ENCODE peak calls at places on chromosomes 7 and 10, in nine cellular contexts. A is caudate nucleus; L is CD4-positive, alpha-beta T cell; M is A549; R is prostate gland; Q is adrenal gland; E is suprapubic skin; N is HCT116; T is aorta. O is an unnamed sample.

GRCh38 chr10:24255115-24255895 is 46.4 kb downstream of the KIAA1217 start:
- DNase-seq in A (no peak), L (no peak), M (no peak), R (peak; percentile 39), Q (no peak), E (no peak), N (no peak), T (no peak), O (no peak)

GRCh38 chr10:63719174-63719856 is 198.1 kb downstream of the REEP3 start:
- DNase-seq in A (no peak), L (no peak), M (no peak), R (no peak), Q (no peak), E (no peak), N (no peak), T (no peak), O (no peak)

GRCh38 chr10:68082815-68083395 is 7.8 kb upstream of the HERC4 start:
- DNase-seq in A (no peak), L (no peak), M (peak; percentile 61), R (no peak), Q (no peak), E (no peak), N (no peak), T (no peak), O (no peak)

GRCh38 chr7:152522551-152522950 is 86.7 kb upstream of the KMT2C start:
- DNase-seq in A (peak; percentile 42), L (no peak), M (no peak), R (no peak), Q (peak; percentile 80), E (no peak), N (no peak), T (no peak), O (peak; percentile 42)

GRCh38 chr7:100895956-100896742 is 461 bp upstream of the ACHE start:
- DNase-seq in A (no peak), L (no peak), M (peak; percentile 52), R (no peak), Q (no peak), E (peak; percentile 71), N (no peak), T (peak; percentile 81), O (peak; percentile 46)

GRCh38 chr7:101804642-101805401 is 12.6 kb upstream of the CUX1 start:
- DNase-seq in A (no peak), L (no peak), M (peak; percentile 29), R (no peak), Q (no peak), E (no peak), N (peak; percentile 59), T (peak; percentile 70), O (no peak)

GRCh38 chr10:10911471-10911921 is 106.2 kb upstream of the CELF2 start:
- DNase-seq in A (no peak), L (no peak), M (no peak), R (peak; percentile 66), Q (peak; percentile 29), E (peak; percentile 83), N (no peak), T (peak; percentile 93), O (peak; percentile 2)

GRCh38 chr10:32954080-32954479 is 4.0 kb downstream of the ITGB1 start:
- DNase-seq in A (no peak), L (no peak), M (peak; percentile 72), R (no peak), Q (no peak), E (no peak), N (no peak), T (no peak), O (no peak)

GRCh38 chr10:57098146-57098545 is 737.1 kb upstream of the ZWINT start:
- DNase-seq in A (no peak), L (no peak), M (no peak), R (no peak), Q (no peak), E (no peak), N (no peak), T (no peak), O (no peak)

GRCh38 chr7:132145466-132145865 is 430.8 kb downstream of the PLXNA4 start:
- DNase-seq in A (peak; percentile 42), L (no peak), M (peak; percentile 74), R (no peak), Q (peak; percentile 13), E (no peak), N (no peak), T (peak; percentile 81), O (no peak)

GRCh38 chr10:80163741-80164341 is 31.3 kb downstream of the PLAC9 start:
- DNase-seq in A (no peak), L (no peak), M (peak; percentile 30), R (no peak), Q (no peak), E (no peak), N (no peak), T (peak; percentile 77), O (no peak)

GRCh38 chr7:126818393-126819196 is 434.1 kb downstream of the GRM8 start:
- DNase-seq in A (no peak), L (no peak), M (no peak), R (no peak), Q (no peak), E (no peak), N (no peak), T (no peak), O (no peak)
- H3K27ac ChIP-seq in A (no peak overlapping the region), L (no peak overlapping the region), M (no peak overlapping the region), R (no peak overlapping the region), Q (no peak overlapping the region), E (no peak overlapping the region), N (no peak overlapping the region), T (no peak overlapping the region), O (no peak overlapping the region)

DNA sequence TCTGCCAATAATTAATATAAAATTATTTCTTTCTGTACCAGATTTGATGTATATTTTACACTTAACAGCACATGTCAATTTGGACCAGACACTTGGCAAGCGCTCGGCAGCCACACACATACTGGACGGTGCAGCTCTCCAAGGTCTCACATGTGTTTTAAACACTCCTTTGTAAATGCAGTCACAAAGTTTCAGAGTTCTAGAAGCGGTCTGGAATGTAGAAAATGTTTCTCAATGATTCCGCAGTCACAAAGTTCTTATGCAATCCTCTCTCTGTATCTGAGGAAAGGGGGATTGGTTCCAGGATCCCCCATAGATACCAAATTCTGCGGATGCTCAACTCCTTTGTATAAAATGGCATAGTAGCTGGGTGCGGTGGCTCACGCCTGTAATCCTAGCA is 253.0 kb upstream of the GRB10 start:
- DNase-seq in A (no peak), L (no peak), M (no peak), R (no peak), Q (no peak), E (no peak), N (no peak), T (no peak), O (no peak)
- H3K27ac ChIP-seq in A (no peak overlapping the region), L (no peak overlapping the region), M (no peak overlapping the region), R (no peak overlapping the region), Q (no peak overlapping the region), E (no peak overlapping the region), N (no peak overlapping the region), T (no peak overlapping the region), O (no peak overlapping the region)

GRCh38 chr7:29369909-29370488 is 175.4 kb downstream of the CHN2 start:
- DNase-seq in A (no peak), L (no peak), M (no peak), R (no peak), Q (no peak), E (no peak), N (no peak), T (no peak), O (no peak)

GRCh38 chr7:29375641-29376562 is 181.3 kb downstream of the CHN2 start:
- DNase-seq in A (no peak), L (no peak), M (peak; percentile 5), R (no peak), Q (peak; percentile 46), E (no peak), N (peak; percentile 47), T (no peak), O (no peak)

GRCh38 chr7:29372351-29372931 is 177.9 kb downstream of the CHN2 start:
- DNase-seq in A (no peak), L (no peak), M (no peak), R (no peak), Q (no peak), E (no peak), N (no peak), T (no peak), O (no peak)

GRCh38 chr7:29371472-29371871 is 176.9 kb downstream of the CHN2 start:
- DNase-seq in A (no peak), L (no peak), M (no peak), R (no peak), Q (no peak), E (no peak), N (no peak), T (no peak), O (no peak)

DNA sequence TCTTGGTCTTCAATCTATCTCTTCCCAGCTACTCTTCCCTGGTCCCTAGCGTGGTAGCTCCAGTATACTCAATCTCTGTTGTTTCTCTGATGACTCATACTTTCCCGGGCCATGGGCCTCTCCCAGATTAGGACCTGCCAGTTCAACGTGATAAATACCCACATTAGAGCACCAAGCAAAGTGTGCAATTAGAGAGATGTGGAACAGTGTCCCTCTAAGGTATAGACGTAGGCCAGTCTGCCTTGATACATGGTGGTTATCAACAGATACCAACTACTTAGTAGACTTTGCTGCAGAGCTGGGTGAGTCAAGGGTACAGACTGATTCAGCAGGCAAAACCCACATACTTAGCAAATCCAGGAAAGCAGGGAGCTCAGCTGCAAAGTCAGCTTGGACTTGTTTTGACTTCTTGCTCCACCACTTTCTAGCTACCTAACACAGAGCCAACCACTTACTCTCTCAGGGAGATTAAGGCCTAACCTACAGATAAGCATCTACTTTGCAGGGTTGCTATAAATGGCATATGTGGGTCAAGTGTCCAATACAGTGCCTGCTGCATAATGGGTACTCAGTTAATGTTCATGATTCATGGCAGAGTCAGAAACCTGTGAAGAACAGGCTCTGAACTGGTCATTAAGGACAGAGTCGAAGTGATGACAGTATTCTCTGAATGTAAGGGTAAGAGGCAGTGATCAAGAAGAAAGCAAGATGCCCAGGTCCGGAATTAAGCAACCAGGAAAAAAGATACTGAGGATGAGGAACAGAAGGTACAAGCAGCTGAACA is 176.1 kb downstream of the CHN2 start:
- DNase-seq in A (no peak), L (no peak), M (no peak), R (no peak), Q (peak; percentile 59), E (no peak), N (peak; percentile 43), T (no peak), O (no peak)
- H3K27ac ChIP-seq in A (peak overlapping the region; percentile 9), L (no peak overlapping the region), M (no peak overlapping the region), R (no peak overlapping the region), Q (no peak overlapping the region), E (no peak overlapping the region), N (no peak overlapping the region), T (no peak overlapping the region), O (no peak overlapping the region)

DNA sequence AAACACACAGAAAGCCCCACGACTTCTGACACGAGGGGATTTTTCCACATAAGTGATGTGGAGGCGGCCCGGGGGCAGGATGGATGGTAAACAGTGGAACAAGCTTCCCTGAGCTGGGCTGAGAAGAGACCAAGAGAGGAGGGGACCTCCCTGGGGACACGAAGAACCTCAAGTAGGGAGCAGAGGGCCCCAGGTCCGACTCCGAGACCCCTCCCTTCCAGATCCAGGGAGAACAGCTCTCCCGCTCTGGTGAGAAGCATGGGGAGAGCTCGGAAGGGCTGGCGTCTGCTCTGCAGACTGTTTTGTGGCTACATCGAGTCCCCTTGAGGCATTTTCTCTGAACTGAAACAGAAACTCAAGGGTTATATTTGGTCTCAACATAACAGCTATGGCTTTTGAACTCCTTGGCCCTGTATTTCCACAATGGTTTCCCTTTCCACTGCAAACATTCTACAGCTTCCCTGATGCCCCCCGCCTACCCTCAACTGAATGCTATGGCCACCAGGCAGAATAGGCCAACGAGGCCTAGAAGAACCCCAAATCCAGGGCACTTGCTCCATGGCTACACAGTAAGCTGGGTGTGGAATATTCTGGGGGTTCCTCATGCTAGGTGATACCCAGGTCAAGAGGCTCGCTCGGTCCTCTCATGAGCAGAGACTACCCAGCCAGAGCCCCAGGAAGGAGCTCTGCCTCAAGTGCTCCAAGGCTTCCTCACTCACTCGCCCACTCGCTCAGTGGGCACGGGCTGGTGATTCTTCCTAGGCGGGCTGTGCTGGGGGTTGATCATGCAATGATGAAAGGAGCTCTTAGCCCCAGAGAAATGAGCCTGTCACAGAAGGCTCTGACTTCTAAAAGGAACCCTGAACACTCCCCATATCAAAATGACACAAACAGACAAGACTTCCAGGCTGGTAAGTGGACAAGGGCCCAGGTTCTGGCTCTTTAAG is 47.5 kb downstream of the FAM53B start:
- DNase-seq in A (no peak), L (no peak), M (no peak), R (no peak), Q (no peak), E (no peak), N (no peak), T (peak; percentile 34), O (no peak)
- H3K27ac ChIP-seq in A (peak overlapping the region; percentile 71), L (peak overlapping the region; percentile 74), M (no peak overlapping the region), R (no peak overlapping the region), Q (peak overlapping the region; percentile 71), E (no peak overlapping the region), N (no peak overlapping the region), T (no peak overlapping the region), O (peak overlapping the region; percentile 99)

O was measured in substantia nigra.